ENCODE peak calls at places on chromosomes 4 and X, in five cellular contexts. Q is posterior cingulate gyrus, E is mesothelial cell of epicardium, O is GM13976, U is substantia nigra. I is an unnamed sample.
A peak's percentile ranks its signal among the peaks of the same experiment; 100 is the strongest.

GRCh38 chr4:152309418-152309817 is 226.5 kb downstream of the FBXW7 start:
- DNase-seq in Q (no peak), E (no peak), O (no peak), U (no peak), I (no peak)

GRCh38 chr4:123816970-123817688 is 420.5 kb downstream of the SPRY1 start:
- DNase-seq in Q (no peak), E (no peak), O (no peak), U (no peak), I (no peak)

GRCh38 chrX:20244936-20245335 is 21.8 kb downstream of the RPS6KA3 start:
- DNase-seq in Q (no peak), E (no peak), O (no peak), U (no peak), I (no peak)

GRCh38 chr4:40579983-40580382 is 49.7 kb downstream of the RBM47 start:
- DNase-seq in Q (no peak), E (no peak), O (no peak), U (no peak), I (no peak)

GRCh38 chr4:92091335-92091734 is 212.4 kb upstream of the GRID2 start:
- DNase-seq in Q (peak; percentile 20), E (no peak), O (no peak), U (no peak), I (no peak)

GRCh38 chr4:150302553-150302952 is 224.3 kb downstream of the DCLK2 start:
- DNase-seq in Q (no peak), E (no peak), O (no peak), U (no peak), I (no peak)

GRCh38 chr4:145679991-145680455 is at the start of gene C4orf51:
- DNase-seq in Q (no peak), E (no peak), O (no peak), U (no peak), I (no peak)

GRCh38 chr4:104728380-104729122 is 233.9 kb upstream of the CXXC4 start:
- DNase-seq in Q (no peak), E (no peak), O (no peak), U (no peak), I (no peak)

GRCh38 chrX:1537031-1537715 is at the start of gene P2RY8:
- DNase-seq in Q (no peak), E (no peak), O (peak; percentile 71), U (peak; percentile 6), I (no peak)

GRCh38 chr4:152819026-152819645 is 39.4 kb downstream of the ARFIP1 start:
- DNase-seq in Q (no peak), E (no peak), O (no peak), U (no peak), I (no peak)

GRCh38 chr4:101527186-101527585 is 179.9 kb upstream of the PPP3CA start:
- DNase-seq in Q (no peak), E (no peak), O (peak; percentile 53), U (no peak), I (no peak)

GRCh38 chrX:13014111-13015094 is 30.0 kb downstream of the FAM9C start:
- DNase-seq in Q (no peak), E (no peak), O (no peak), U (no peak), I (no peak)

GRCh38 chrX:12771445-12772069 is 19.7 kb upstream of the PRPS2 start:
- DNase-seq in Q (no peak), E (peak; percentile 47), O (peak; percentile 70), U (peak; percentile 9), I (no peak)

GRCh38 chrX:155216940-155217450 is 735 bp downstream of the VBP1 start:
- DNase-seq in Q (peak; percentile 81), E (no peak), O (no peak), U (no peak), I (no peak)

GRCh38 chrX:41382699-41383645 is 49.0 kb downstream of the DDX3X start:
- DNase-seq in Q (no peak), E (no peak), O (no peak), U (no peak), I (no peak)

GRCh38 chr4:117429061-117429460 is 343.7 kb upstream of the TRAM1L1 start:
- DNase-seq in Q (peak; percentile 38), E (no peak), O (no peak), U (no peak), I (no peak)

GRCh38 chr4:134126955-134127354 is 74.6 kb downstream of the PABPC4L start:
- DNase-seq in Q (peak; percentile 32), E (no peak), O (no peak), U (no peak), I (no peak)

GRCh38 chrX:147853701-147854100 is 58.0 kb upstream of the FMR1 start:
- DNase-seq in Q (no peak), E (no peak), O (no peak), U (no peak), I (no peak)

GRCh38 chr4:150986085-150986484 is 29.0 kb downstream of the LRBA start:
- DNase-seq in Q (no peak), E (no peak), O (peak; percentile 22), U (no peak), I (no peak)

GRCh38 chrX:109773374-109773773 is 40.3 kb upstream of the ACSL4 start:
- DNase-seq in Q (no peak), E (no peak), O (peak; percentile 11), U (no peak), I (no peak)

GRCh38 chrX:17878028-17878670 is 17.1 kb upstream of the RAI2 start:
- DNase-seq in Q (no peak), E (no peak), O (no peak), U (no peak), I (no peak)

GRCh38 chr4:4985844-4986243 is 33.4 kb downstream of the CYTL1 start:
- DNase-seq in Q (no peak), E (no peak), O (no peak), U (peak; percentile 12), I (no peak)

GRCh38 chr4:28443786-28444412 is 1583.3 kb downstream of the STIM2 start:
- DNase-seq in Q (peak; percentile 42), E (no peak), O (no peak), U (no peak), I (no peak)

GRCh38 chrX:50747471-50747900 is 66.5 kb downstream of the SHROOM4 start:
- DNase-seq in Q (no peak), E (no peak), O (peak; percentile 12), U (no peak), I (no peak)

GRCh38 chrX:71098302-71098701 is 2.7 kb downstream of the FOXO4 start:
- DNase-seq in Q (no peak), E (no peak), O (peak; percentile 65), U (peak; percentile 46), I (no peak)

GRCh38 chrX:154457491-154458115 is 478 bp upstream of the PLXNA3 start:
- DNase-seq in Q (no peak), E (no peak), O (peak; percentile 87), U (peak; percentile 50), I (no peak)

I was measured in 8988T.